ENCODE peak calls at places on chromosome 13, in nine cellular contexts. J is RCC 7860; R is right lobe of liver; S is substantia nigra; F is stimulated activated CD4-positive, alpha-beta T cell treated with anti-CD3 and anti-CD28 coated beads, Interleukin-4, amount 100 ng/mL, for 1 hour; D is GM23248; G is GM13977; Y is activated CD4-positive, alpha-beta T cell treated with anti-CD3 and anti-CD28 coated beads, Interleukin-2, amount 50 U/mL, for 1 hour; W is BE2C. H is an unnamed sample.

GRCh38 chr13:35343417-35343816 is 133.1 kb downstream of the MAB21L1 start:
- DNase-seq in F (no peak), D (no peak), Y (no peak), J (no peak), S (peak; percentile 1), R (no peak), W (peak; percentile 84), G (no peak), H (no peak)

GRCh38 chr13:25738342-25738771 is 313.5 kb downstream of the SHISA2 start:
- DNase-seq in D (peak; percentile 4), S (no peak), R (no peak), F (no peak), W (no peak), J (peak; percentile 86), G (no peak), Y (no peak), H (peak; percentile 56)

GRCh38 chr13:58437436-58437835 is 805.9 kb downstream of the PCDH17 start:
- DNase-seq in J (no peak), Y (no peak), F (no peak), W (no peak), G (no peak), R (no peak), D (no peak), S (no peak), H (no peak)

GRCh38 chr13:68176486-68176885 is 946.4 kb upstream of the PCDH9 start:
- DNase-seq in G (no peak), S (no peak), J (peak; percentile 68), Y (no peak), R (no peak), W (no peak), D (peak; percentile 1), F (no peak), H (no peak)

GRCh38 chr13:32323912-32324311 is 8.6 kb downstream of the BRCA2 start:
- DNase-seq in J (peak; percentile 48), W (no peak), S (no peak), G (no peak), D (peak; percentile 83), Y (no peak), F (no peak), R (no peak), H (peak; percentile 70)

GRCh38 chr13:44403720-44404063 is 30.1 kb downstream of the SERP2 start:
- DNase-seq in Y (no peak), S (no peak), R (peak; percentile 78), G (no peak), D (no peak), J (no peak), W (no peak), F (no peak), H (no peak)

GRCh38 chr13:39892731-39893293 is 237.3 kb downstream of the COG6 start:
- DNase-seq in D (peak; percentile 5), R (no peak), F (peak; percentile 16), Y (no peak), G (no peak), S (no peak), J (no peak), W (no peak), H (no peak)

GRCh38 chr13:76293751-76294150 is 592.5 kb downstream of the KCTD12 start:
- DNase-seq in S (no peak), F (no peak), G (no peak), W (no peak), Y (no peak), R (no peak), J (no peak), D (peak; percentile 34), H (no peak)